ENCODE peak calls at places on chromosomes 13 and 19, in six cellular contexts. N, F, P, C, Z and L are unnamed samples.

GRCh38 chr19:2420490-2420889 is 6.9 kb downstream of the TIMM13 start:
- DNase-seq in N (no peak), F (no peak), P (no peak), C (no peak), Z (no peak), L (no peak)

GRCh38 chr19:40418040-40418439 is 4.9 kb upstream of the PRX start:
- DNase-seq in N (no peak), F (no peak), P (no peak), C (no peak), Z (no peak), L (no peak)

GRCh38 chr13:41268764-41269163 is 5.4 kb upstream of the MTRF1 start:
- DNase-seq in N (no peak), F (no peak), P (no peak), C (no peak), Z (no peak), L (no peak)

GRCh38 chr13:49497272-49497671 is 1.5 kb downstream of the PHF11 start:
- DNase-seq in N (no peak), F (no peak), P (no peak), C (no peak), Z (peak; percentile 18), L (no peak)

GRCh38 chr19:1252818-1253513 is 4.6 kb downstream of the MIDN start:
- DNase-seq in N (peak; percentile 96), F (peak; percentile 69), P (peak; percentile 98), C (peak; percentile 72), Z (peak; percentile 93), L (peak; percentile 91)

GRCh38 chr13:91242652-91243051 is 104.8 kb upstream of the MIR17HG start:
- DNase-seq in N (no peak), F (no peak), P (no peak), C (no peak), Z (no peak), L (no peak)

GRCh38 chr13:26132756-26133155 is 80.9 kb upstream of the SHISA2 start:
- DNase-seq in N (no peak), F (no peak), P (no peak), C (peak; percentile 6), Z (no peak), L (no peak)

GRCh38 chr19:50912102-50912599 is 956 bp upstream of the KLK4 start:
- DNase-seq in N (peak; percentile 37), F (no peak), P (no peak), C (no peak), Z (no peak), L (no peak)

GRCh38 chr19:45103200-45103624 is 10.2 kb downstream of the PPP1R37 start:
- DNase-seq in N (no peak), F (no peak), P (peak; percentile 87), C (no peak), Z (no peak), L (no peak)

GRCh38 chr13:71374471-71375041 is 492.4 kb downstream of the DACH1 start:
- DNase-seq in N (no peak), F (no peak), P (no peak), C (no peak), Z (no peak), L (no peak)

GRCh38 chr13:111639994-111640393 is 319.6 kb downstream of the TEX29 start:
- DNase-seq in N (no peak), F (no peak), P (no peak), C (no peak), Z (no peak), L (no peak)
- TF ChIP-seq POLR2AphosphoS5 in N (no peak), F (no peak), P (no peak), C (no peak), Z (no peak), L (no peak)

GRCh38 chr19:36456831-36457230 is 32.5 kb downstream of the ZNF566 start:
- DNase-seq in N (no peak), F (no peak), P (no peak), C (no peak), Z (no peak), L (no peak)
- H3K9me3 ChIP-seq in N (peaks cover 69% of the 10 kb centered on the region), F (peaks cover 5% of the 10 kb centered on the region), P (peaks cover 100% of the 10 kb centered on the region), C (no peaks in the 10 kb centered on the region), Z (peaks cover 54% of the 10 kb centered on the region), L (peaks cover 58% of the 10 kb centered on the region)

GRCh38 chr19:38384209-38385027 is 3.4 kb downstream of the GGN start:
- DNase-seq in N (no peak), F (no peak), P (no peak), C (peak; percentile 55), Z (no peak), L (no peak)
- TF ChIP-seq CTCF in N (no peak), F (no peak), P (no peak), C (peak; percentile 62), Z (no peak), L (no peak)

GRCh38 chr13:110546933-110547332 is 14.6 kb downstream of the RAB20 start:
- DNase-seq in N (no peak), F (no peak), P (peak; percentile 84), C (no peak), Z (peak; percentile 77), L (peak; percentile 93)
- TF ChIP-seq POLR2AphosphoS5 in N (peak; percentile 74), F (no peak), P (peak; percentile 88), C (no peak), Z (no peak), L (peak; percentile 8)

DNA sequence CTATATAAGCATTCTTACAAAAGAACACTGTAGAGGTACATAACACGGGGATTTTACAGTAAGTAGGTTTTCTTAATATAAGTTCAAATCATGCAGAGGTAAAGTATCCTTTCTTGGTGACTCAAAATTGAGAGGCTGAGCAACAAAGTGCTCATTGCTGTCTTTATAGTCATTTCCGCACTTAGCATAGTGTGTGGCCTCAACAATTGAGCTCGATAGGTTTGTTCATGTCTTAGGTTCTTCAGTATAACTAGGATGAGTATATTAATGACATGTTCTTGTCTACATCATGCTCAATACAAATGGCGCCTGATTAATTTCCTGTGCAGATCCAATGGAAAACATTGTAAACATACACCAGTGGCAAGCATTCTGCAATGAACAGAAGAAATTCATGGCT is 1.4 kb downstream of the WDFY2 start:
- DNase-seq in N (no peak), F (no peak), P (no peak), C (no peak), Z (no peak), L (no peak)
- H3K9me3 ChIP-seq in N (no peaks in the 10 kb centered on the region), F (no peaks in the 10 kb centered on the region), P (no peaks in the 10 kb centered on the region), C (no peaks in the 10 kb centered on the region), Z (no peaks in the 10 kb centered on the region), L (no peaks in the 10 kb centered on the region)

GRCh38 chr19:14322889-14323463 is 58.3 kb upstream of the ADGRE5 start:
- DNase-seq in N (no peak), F (no peak), P (no peak), C (no peak), Z (no peak), L (no peak)

GRCh38 chr19:14318873-14319272 is 62.4 kb upstream of the ADGRE5 start:
- DNase-seq in N (no peak), F (peak; percentile 64), P (no peak), C (peak; percentile 77), Z (no peak), L (peak; percentile 13)

GRCh38 chr19:14315433-14315832 is 65.8 kb upstream of the ADGRE5 start:
- DNase-seq in N (no peak), F (peak; percentile 62), P (no peak), C (no peak), Z (no peak), L (no peak)

GRCh38 chr19:14320253-14320652 is 61.0 kb upstream of the ADGRE5 start:
- DNase-seq in N (no peak), F (no peak), P (no peak), C (no peak), Z (no peak), L (no peak)

DNA sequence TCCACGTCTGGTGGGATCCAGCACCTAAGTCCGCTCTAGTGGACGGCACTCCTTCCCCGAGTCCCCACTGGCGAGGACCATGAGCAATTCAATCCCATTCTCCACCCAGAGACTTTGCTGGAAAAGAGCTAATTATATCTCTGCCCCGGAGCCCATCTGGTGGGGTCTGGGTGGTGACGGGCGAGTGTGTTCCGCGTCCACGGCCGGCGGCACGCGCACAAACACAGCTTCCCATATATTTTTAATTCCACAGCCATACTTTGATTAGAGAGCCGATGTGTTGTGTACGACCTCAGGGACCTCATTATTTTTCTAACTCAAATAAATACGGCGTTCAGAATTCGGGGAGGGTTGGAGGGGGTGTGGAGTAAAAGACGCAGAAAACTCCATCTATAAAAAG is 64.1 kb upstream of the ADGRE5 start:
- DNase-seq in N (peak; percentile 57), F (no peak), P (no peak), C (no peak), Z (no peak), L (no peak)
- TF ChIP-seq CTCF in N (no peak), F (no peak), P (no peak), C (no peak), Z (no peak), L (no peak)

GRCh38 chr19:18843960-18844359 is 12.2 kb downstream of the UPF1 start:
- DNase-seq in N (no peak), F (no peak), P (no peak), C (no peak), Z (no peak), L (no peak)

GRCh38 chr19:18840288-18841260 is 8.8 kb downstream of the UPF1 start:
- DNase-seq in N (peak; percentile 54), F (peak; percentile 27), P (no peak), C (no peak), Z (no peak), L (no peak)

GRCh38 chr19:18841400-18841799 is 9.6 kb downstream of the UPF1 start:
- DNase-seq in N (no peak), F (no peak), P (no peak), C (no peak), Z (no peak), L (no peak)

GRCh38 chr19:18842166-18842565 is 10.4 kb downstream of the UPF1 start:
- DNase-seq in N (no peak), F (peak; percentile 58), P (no peak), C (no peak), Z (no peak), L (no peak)

DNA sequence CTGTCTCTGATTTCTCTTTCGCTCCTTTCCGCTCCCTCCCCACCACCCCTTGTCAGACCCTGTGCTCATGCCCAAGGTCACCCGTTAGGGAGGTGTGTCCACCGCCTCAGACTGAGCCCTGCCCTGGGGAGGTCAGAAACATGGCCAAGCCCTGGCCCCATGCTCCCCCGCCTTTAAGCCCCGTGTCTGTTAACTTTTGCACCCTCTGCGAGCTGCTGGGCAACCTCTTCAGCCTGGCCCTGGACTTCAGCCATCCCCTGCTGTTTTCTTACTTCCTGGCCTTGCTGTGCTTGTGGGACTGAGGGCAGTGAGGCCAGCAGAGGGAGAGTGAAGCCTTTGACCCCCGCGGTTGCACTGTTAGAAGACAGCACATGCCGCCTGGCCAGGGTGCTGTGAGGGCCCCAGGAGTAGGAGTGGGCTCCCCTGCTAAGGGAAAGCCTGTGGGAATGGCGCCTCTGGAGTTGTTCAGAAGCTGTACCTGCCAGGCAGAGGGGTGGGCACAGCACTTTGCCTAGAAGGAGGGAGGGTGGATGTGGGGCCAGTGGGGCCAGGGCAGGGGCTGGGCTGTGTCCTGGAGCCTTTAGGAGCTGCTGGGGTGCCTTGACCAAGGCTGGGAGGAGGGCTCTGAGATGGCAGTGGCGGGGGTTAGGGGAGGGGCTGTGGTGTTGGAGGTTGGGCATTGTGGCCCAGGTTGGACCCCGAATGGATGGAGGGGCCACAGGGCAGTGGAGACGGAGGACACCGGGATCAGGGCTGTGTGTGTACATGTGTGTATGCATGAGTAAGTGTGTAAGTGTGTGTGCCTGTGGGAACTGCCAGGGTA is 7.9 kb downstream of the UPF1 start:
- DNase-seq in N (peak; percentile 51), F (no peak), P (no peak), C (no peak), Z (no peak), L (no peak)
- TF ChIP-seq POLR2AphosphoS5 in N (no peak), F (no peak), P (peak; percentile 27), C (no peak), Z (no peak), L (no peak)